ENCODE peak calls at places on chromosomes 11 and 22, in seven cellular contexts. X, T, Z, R, O, F and S are unnamed samples.

GRCh38 chr11:9565822-9566560 is 7.5 kb upstream of the WEE1 start:
- DNase-seq in X (peak; percentile 11), T (peak; percentile 61), Z (peak; percentile 100), R (peak; percentile 100), O (peak; percentile 99), F (peak; percentile 100), S (no peak)

GRCh38 chr11:58905141-58905715 is 34.1 kb upstream of the GLYATL1 start:
- DNase-seq in X (no peak), T (peak; percentile 41), Z (peak; percentile 74), R (no peak), O (peak; percentile 38), F (no peak), S (no peak)

GRCh38 chr11:59545179-59546020 is 34.1 kb downstream of the OR4D9 start:
- DNase-seq in X (no peak), T (no peak), Z (no peak), R (no peak), O (peak; percentile 84), F (peak; percentile 27), S (no peak)

GRCh38 chr22:46050451-46050845 is 73.5 kb upstream of the WNT7B start:
- DNase-seq in X (no peak), T (no peak), Z (no peak), R (no peak), O (no peak), F (no peak), S (no peak)

GRCh38 chr11:3855808-3856491 is 486 bp downstream of the STIM1 start:
- DNase-seq in X (no peak), T (peak; percentile 56), Z (peak; percentile 50), R (no peak), O (no peak), F (no peak), S (peak; percentile 89)

GRCh38 chr11:14249121-14249963 is 109.6 kb downstream of the RRAS2 start:
- DNase-seq in X (peak; percentile 41), T (peak; percentile 68), Z (peak; percentile 36), R (no peak), O (peak; percentile 71), F (peak; percentile 14), S (no peak)

GRCh38 chr22:36816635-36817428 is at the start of gene PVALB:
- DNase-seq in X (no peak), T (no peak), Z (peak; percentile 19), R (no peak), O (peak; percentile 46), F (no peak), S (no peak)

GRCh38 chr22:37501610-37502341 is 15.6 kb upstream of the MFNG start:
- DNase-seq in X (peak; percentile 43), T (peak; percentile 95), Z (peak; percentile 88), R (peak; percentile 59), O (peak; percentile 92), F (no peak), S (peak; percentile 92)

GRCh38 chr11:65417221-65417701 is 5.3 kb upstream of the NEAT1 start:
- DNase-seq in X (peak; percentile 48), T (no peak), Z (no peak), R (no peak), O (no peak), F (no peak), S (peak; percentile 84)

GRCh38 chr22:27673839-27674238 is 127.7 kb downstream of the MN1 start:
- DNase-seq in X (no peak), T (no peak), Z (no peak), R (no peak), O (no peak), F (no peak), S (no peak)

GRCh38 chr11:134069426-134069921 is 602 bp downstream of the JAM3 start:
- DNase-seq in X (no peak), T (no peak), Z (no peak), R (no peak), O (peak; percentile 32), F (no peak), S (no peak)

GRCh38 chr11:125170406-125171031 is 6.0 kb downstream of the PKNOX2 start:
- DNase-seq in X (peak; percentile 49), T (no peak), Z (no peak), R (peak; percentile 3), O (peak; percentile 97), F (no peak), S (peak; percentile 86)

GRCh38 chr11:125168875-125169537 is 4.5 kb downstream of the PKNOX2 start:
- DNase-seq in X (no peak), T (no peak), Z (no peak), R (no peak), O (peak; percentile 70), F (no peak), S (no peak)

GRCh38 chr11:125171974-125172373 is 7.4 kb downstream of the PKNOX2 start:
- DNase-seq in X (no peak), T (no peak), Z (no peak), R (no peak), O (no peak), F (no peak), S (no peak)

GRCh38 chr11:125167954-125168821 is 3.6 kb downstream of the PKNOX2 start:
- DNase-seq in X (no peak), T (no peak), Z (no peak), R (peak; percentile 26), O (peak; percentile 58), F (peak; percentile 83), S (no peak)

DNA sequence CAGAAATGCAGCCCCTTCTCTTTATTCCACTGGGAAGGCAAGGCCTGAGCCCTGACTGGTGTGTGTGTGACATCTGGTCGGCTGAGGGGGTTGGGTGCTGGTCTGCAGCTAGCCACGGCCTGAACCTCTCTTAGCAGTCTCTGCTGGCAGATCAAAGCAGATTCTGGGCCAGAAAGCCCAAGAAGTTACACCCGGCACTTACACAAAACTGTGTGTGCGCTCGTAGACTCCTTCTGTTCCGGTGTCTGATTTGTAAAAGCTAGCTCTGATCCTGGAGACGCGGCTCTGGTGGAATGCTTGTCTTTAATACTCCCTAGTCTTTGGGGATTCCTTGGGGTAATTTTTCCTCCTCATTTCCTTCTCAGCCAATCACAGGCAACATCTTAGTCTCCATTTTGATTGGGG is 5.5 kb downstream of the PKNOX2 start:
- DNase-seq in X (no peak), T (no peak), Z (no peak), R (no peak), O (peak; percentile 83), F (no peak), S (no peak)
- H3K4me3 ChIP-seq in X (no peak overlapping the region), T (no peak overlapping the region), Z (no peak overlapping the region), R (no peak overlapping the region), O (peak overlapping the region; percentile 2), F (no peak overlapping the region), S (no peak overlapping the region)

GRCh38 chr11:102476812-102477211 is 24.2 kb upstream of the TMEM123 start:
- DNase-seq in X (no peak), T (peak; percentile 86), Z (peak; percentile 68), R (no peak), O (peak; percentile 34), F (no peak), S (no peak)
- H3K4me3 ChIP-seq in X (no peak overlapping the region), T (no peak overlapping the region), Z (no peak overlapping the region), R (no peak overlapping the region), O (no peak overlapping the region), F (no peak overlapping the region), S (no peak overlapping the region)

DNA sequence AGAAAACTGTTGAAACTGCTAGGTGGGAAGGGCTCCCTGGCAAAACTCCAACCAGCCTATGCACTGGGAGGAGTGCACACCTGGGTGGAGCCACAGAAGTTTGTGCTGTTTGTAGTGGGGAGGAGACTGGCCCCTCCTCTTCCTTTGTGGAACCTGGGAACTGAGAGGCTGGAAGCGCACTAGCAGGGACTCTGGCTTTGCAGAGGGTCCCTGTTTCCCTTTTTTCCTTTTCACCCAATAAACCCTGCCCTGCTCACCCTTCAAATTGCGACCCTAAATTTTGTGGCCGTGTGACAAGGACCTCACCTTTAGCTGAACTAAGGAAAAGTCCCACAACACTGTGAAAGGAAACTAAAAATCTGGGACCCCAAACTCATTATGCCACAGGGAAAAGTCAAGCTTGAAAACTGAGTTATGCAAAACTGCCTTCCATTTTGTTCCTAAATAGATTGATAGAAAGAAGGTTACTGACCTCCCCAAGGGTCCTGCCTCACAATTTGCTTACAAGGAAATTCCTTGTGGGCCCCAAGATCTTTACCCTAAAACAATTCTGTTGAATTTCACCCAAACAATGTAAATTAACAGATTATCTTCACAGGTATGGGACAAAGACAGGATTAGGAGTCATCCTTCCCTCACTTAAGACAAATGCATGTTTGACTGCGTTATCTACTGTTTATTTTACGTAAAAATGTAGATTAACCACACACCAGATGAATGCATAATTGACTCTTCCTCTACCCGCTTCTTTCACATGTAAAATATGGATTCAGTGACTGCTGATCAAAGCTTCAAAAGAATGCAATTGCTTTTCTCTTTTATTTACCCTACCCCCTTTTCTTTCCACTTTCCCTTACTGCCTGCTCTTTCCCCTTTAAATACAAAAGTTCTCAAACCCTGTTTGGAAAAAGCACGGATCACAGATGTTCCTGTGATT is 80.9 kb downstream of the SLC36A4 start:
- DNase-seq in X (no peak), T (peak; percentile 92), Z (peak; percentile 4), R (no peak), O (no peak), F (no peak), S (no peak)
- H3K4me3 ChIP-seq in X (no peak overlapping the region), T (no peak overlapping the region), Z (no peak overlapping the region), R (no peak overlapping the region), O (no peak overlapping the region), F (no peak overlapping the region), S (no peak overlapping the region)

GRCh38 chr11:119335091-119335654 is 846 bp downstream of the RNF26 start:
- DNase-seq in X (no peak), T (no peak), Z (no peak), R (no peak), O (no peak), F (no peak), S (no peak)

GRCh38 chr11:119332111-119332765 is 2.1 kb upstream of the RNF26 start:
- DNase-seq in X (no peak), T (no peak), Z (no peak), R (no peak), O (no peak), F (no peak), S (no peak)

GRCh38 chr11:119334173-119334930 is at the start of gene RNF26:
- DNase-seq in X (peak; percentile 98), T (peak; percentile 98), Z (peak; percentile 95), R (peak; percentile 88), O (peak; percentile 98), F (peak; percentile 97), S (peak; percentile 96)

GRCh38 chr11:119335655-119336543 is 1.6 kb downstream of the RNF26 start:
- DNase-seq in X (no peak), T (no peak), Z (peak; percentile 38), R (no peak), O (no peak), F (no peak), S (peak; percentile 73)

GRCh38 chr11:119330237-119330636 is 4.1 kb upstream of the RNF26 start:
- DNase-seq in X (no peak), T (no peak), Z (no peak), R (no peak), O (no peak), F (no peak), S (no peak)
- H3K4me3 ChIP-seq in X (no peak overlapping the region), T (no peak overlapping the region), Z (no peak overlapping the region), R (no peak overlapping the region), O (no peak overlapping the region), F (no peak overlapping the region), S (no peak overlapping the region)

GRCh38 chr11:845872-846271 is 3.2 kb downstream of the TSPAN4 start:
- DNase-seq in X (no peak), T (no peak), Z (no peak), R (no peak), O (peak; percentile 79), F (no peak), S (no peak)
- H3K4me3 ChIP-seq in X (no peak overlapping the region), T (no peak overlapping the region), Z (no peak overlapping the region), R (peak overlapping the region; percentile 33), O (peak overlapping the region; percentile 73), F (peak overlapping the region; percentile 98), S (no peak overlapping the region)